ENCODE peak calls at places on chromosomes 5 and 9, in five cellular contexts. T is mesendoderm, S is transverse colon, N is cardiac muscle cell, D is AG04449. P is an unnamed sample.

GRCh38 chr5:177476531-177477233 is 3.2 kb upstream of the DBN1 start:
- DNase-seq in T (peak; percentile 65), S (peak; percentile 46), N (no peak), D (no peak), P (no peak)

GRCh38 chr5:139062910-139063663 is 135.1 kb downstream of the SIL1 start:
- DNase-seq in T (no peak), S (no peak), N (no peak), D (no peak), P (no peak)

GRCh38 chr9:37331871-37332270 is 90.6 kb upstream of the GRHPR start:
- DNase-seq in T (no peak), S (no peak), N (no peak), D (no peak), P (no peak)

GRCh38 chr9:34454571-34455065 is 3.8 kb downstream of the FAM219A start:
- DNase-seq in T (peak; percentile 78), S (no peak), N (no peak), D (peak; percentile 17), P (no peak)

GRCh38 chr9:105138306-105138801 is 106.1 kb upstream of the SLC44A1 start:
- DNase-seq in T (peak; percentile 56), S (peak; percentile 53), N (no peak), D (no peak), P (no peak)

GRCh38 chr5:159444441-159445082 is 114.3 kb upstream of the IL12B start:
- DNase-seq in T (peak; percentile 78), S (no peak), N (peak; percentile 68), D (no peak), P (peak; percentile 41)

GRCh38 chr9:101341958-101342357 is 42.8 kb downstream of the BAAT start:
- DNase-seq in T (no peak), S (no peak), N (no peak), D (no peak), P (no peak)

GRCh38 chr5:53944981-53945380 is 365.4 kb downstream of the ARL15 start:
- DNase-seq in T (peak; percentile 11), S (no peak), N (no peak), D (no peak), P (no peak)

GRCh38 chr5:167684251-167684650 is 607.2 kb upstream of the WWC1 start:
- DNase-seq in T (no peak), S (no peak), N (no peak), D (no peak), P (no peak)

GRCh38 chr5:134082264-134082992 is 32.1 kb upstream of the TCF7 start:
- DNase-seq in T (no peak), S (no peak), N (no peak), D (no peak), P (no peak)

GRCh38 chr5:56574778-56575177 is 240.6 kb upstream of the MAP3K1 start:
- DNase-seq in T (no peak), S (no peak), N (no peak), D (no peak), P (no peak)

GRCh38 chr5:31106259-31106658 is 87.2 kb upstream of the CDH6 start:
- DNase-seq in T (peak; percentile 10), S (no peak), N (no peak), D (no peak), P (no peak)

GRCh38 chr5:5221731-5222130 is 81.6 kb downstream of the ADAMTS16 start:
- DNase-seq in T (no peak), S (no peak), N (no peak), D (peak; percentile 24), P (no peak)

GRCh38 chr5:9523090-9523813 is 22.6 kb downstream of the SEMA5A start:
- DNase-seq in T (no peak), S (no peak), N (no peak), D (no peak), P (no peak)

GRCh38 chr5:179762079-179762780 is 29.6 kb downstream of the MAML1 start:
- DNase-seq in T (peak; percentile 57), S (peak; percentile 25), N (no peak), D (no peak), P (peak; percentile 61)

GRCh38 chr9:70668751-70669150 is 254.3 kb upstream of the KLF9 start:
- DNase-seq in T (no peak), S (no peak), N (no peak), D (no peak), P (no peak)

GRCh38 chr9:117704024-117704575 is at the start of gene TLR4:
- DNase-seq in T (peak; percentile 25), S (peak; percentile 71), N (no peak), D (no peak), P (no peak)

GRCh38 chr9:117704597-117704996 is 394 bp downstream of the TLR4 start:
- DNase-seq in T (no peak), S (no peak), N (no peak), D (no peak), P (no peak)

GRCh38 chr9:117703538-117703937 is 665 bp upstream of the TLR4 start:
- DNase-seq in T (peak; percentile 2), S (no peak), N (no peak), D (no peak), P (no peak)

GRCh38 chr9:117706421-117707150 is 2.4 kb downstream of the TLR4 start:
- DNase-seq in T (no peak), S (no peak), N (no peak), D (no peak), P (no peak)

GRCh38 chr9:117705386-117705785 is 1.2 kb downstream of the TLR4 start:
- DNase-seq in T (no peak), S (no peak), N (no peak), D (no peak), P (no peak)
- H3K4me3 ChIP-seq in T (no peak overlapping the region), S (peak overlapping the region; percentile 14), N (no peak overlapping the region), D (peak overlapping the region; percentile 45), P (no peak overlapping the region)

GRCh38 chr9:26216702-26217101 is 538.5 kb upstream of the TUSC1 start:
- DNase-seq in T (no peak), S (no peak), N (no peak), D (no peak), P (no peak)

GRCh38 chr9:26219961-26220360 is 541.7 kb upstream of the TUSC1 start:
- DNase-seq in T (no peak), S (no peak), N (no peak), D (no peak), P (no peak)

GRCh38 chr9:26221295-26221694 is 543.1 kb upstream of the TUSC1 start:
- DNase-seq in T (no peak), S (no peak), N (no peak), D (no peak), P (no peak)
- H3K4me3 ChIP-seq in T (no peak overlapping the region), S (no peak overlapping the region), N (no peak overlapping the region), D (no peak overlapping the region), P (no peak overlapping the region)

DNA sequence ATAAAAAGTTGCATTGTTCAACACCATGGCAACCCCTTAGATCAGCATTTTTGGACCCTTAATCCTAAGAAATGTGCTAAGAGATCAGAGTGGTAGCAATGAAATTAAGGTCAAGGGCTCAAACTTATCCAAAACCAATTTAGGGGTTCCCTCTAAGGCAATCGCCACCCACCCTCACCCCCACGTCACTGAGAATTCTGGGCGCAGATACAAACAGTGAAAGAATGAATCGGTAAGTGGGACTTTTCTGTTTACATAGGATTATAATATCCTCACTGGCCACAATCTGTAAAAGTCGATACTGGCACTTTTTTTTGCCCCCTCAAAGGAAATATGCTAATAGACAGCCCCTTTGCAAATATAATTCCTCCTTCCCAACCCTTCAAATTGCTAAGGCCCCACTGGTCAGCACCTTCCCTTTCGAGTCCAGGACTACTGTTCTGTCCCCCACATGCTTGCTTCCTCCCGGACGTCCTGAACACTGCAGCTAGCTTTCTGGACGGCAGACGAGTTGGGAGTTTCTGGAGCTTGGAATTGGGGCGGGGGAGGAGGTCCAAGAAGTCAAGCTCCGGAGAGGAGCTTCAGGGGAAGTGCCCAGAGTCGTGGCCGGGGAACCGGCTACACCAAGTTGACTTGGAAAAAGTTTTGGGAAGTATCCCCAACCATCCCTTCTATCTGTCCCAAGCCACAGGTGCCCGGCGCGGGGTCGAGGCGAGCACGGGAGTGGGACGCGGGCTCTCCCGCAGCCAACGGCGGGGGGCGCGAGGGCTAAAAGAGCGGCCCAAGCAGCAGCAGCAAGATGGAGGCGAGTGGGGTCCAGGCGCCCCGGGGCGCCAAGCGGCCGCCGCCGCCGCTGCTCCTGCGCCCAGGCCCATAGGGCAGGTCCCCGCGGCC is 2.1 kb downstream of the GAS1 start:
- DNase-seq in T (peak; percentile 59), S (no peak), N (peak; percentile 30), D (no peak), P (no peak)
- H3K4me3 ChIP-seq in T (peak overlapping the region; percentile 23), S (peak overlapping the region; percentile 66), N (peak overlapping the region; percentile 84), D (peak overlapping the region; percentile 94), P (no peak overlapping the region)

DNA sequence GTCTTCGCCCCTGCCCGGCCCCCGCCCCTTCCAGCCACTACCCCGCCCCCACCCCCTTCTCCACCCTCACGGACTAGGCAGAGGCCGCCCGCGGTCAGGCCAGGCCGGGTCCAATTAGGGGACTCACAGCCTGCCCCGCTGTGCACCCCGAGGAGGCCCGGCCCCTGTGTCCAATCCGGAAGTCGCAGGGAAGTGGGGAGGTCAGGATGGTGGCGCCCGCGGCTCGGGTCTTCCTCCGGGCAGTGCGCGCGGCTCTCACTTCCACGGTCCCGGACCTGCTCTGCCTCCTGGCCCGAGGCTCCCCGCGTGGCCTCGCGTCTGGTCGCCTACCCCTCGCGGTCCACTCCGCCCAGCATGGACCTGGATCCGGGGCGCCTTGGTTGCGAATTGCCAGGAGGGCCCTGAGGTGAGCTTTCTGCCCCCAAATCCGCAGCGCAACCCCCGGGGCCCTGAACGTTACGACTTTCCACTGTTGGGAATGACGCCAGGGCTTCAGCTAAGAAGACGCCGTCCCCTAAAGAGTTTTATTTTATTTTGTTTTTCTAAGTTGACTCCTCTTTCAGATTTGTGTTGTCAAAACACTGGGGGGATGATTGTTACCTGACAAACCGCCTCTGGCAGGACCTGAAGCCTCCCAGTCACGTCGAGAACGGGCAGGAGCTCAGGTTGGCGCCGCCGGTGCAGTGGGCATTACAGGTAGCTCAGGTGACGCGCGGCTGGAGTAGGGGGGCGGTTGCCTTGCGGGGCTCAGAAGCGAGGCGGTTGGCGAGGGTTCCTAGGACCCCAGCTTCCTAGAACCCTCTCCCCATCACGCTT is 790 bp upstream of the IRX2 start:
- DNase-seq in T (peak; percentile 44), S (no peak), N (no peak), D (no peak), P (no peak)
- H3K4me3 ChIP-seq in T (no peak overlapping the region), S (peak overlapping the region; percentile 34), N (peak overlapping the region; percentile 54), D (peak overlapping the region; percentile 68), P (no peak overlapping the region)

DNA sequence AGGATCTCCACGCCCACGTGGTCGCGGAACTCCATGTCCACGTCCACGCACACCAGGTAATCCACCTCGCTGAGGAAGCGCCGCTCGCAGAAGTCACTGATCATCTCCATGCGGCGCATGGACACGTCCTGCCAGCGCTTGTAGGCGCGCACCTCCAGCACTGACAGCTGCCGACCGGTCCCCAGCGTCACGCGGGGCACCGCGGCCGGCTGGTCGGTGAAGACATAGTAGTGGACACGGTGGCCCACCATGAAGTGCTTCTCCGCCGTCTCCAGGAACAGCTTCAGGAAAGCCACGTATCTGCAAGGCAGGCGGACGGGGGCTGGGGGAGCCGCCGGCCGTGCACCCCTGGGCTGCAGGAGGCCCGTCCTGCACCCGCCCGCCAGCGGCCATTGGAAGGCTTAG is 18.9 kb downstream of the ABO start:
- DNase-seq in T (no peak), S (no peak), N (no peak), D (no peak), P (no peak)
- H3K4me3 ChIP-seq in T (no peak overlapping the region), S (no peak overlapping the region), N (no peak overlapping the region), D (no peak overlapping the region), P (no peak overlapping the region)

GRCh38 chr9:84755375-84755774 is 85.8 kb downstream of the NTRK2 start:
- DNase-seq in T (no peak), S (no peak), N (no peak), D (no peak), P (no peak)
- H3K4me3 ChIP-seq in T (no peak overlapping the region), S (no peak overlapping the region), N (no peak overlapping the region), D (no peak overlapping the region), P (no peak overlapping the region)

P was measured in Jurkat, Clone E6-1.